ENCODE peak calls at places on chromosomes 11 and 22, in four cellular contexts. T is anterior cingulate cortex, F is T follicular helper cell, E is dermis microvascular lymphatic vessel endothelial cell. L is an unnamed sample.

GRCh38 chr22:41512421-41513194 is 31.7 kb downstream of the POLR3H start:
- DNase-seq in E (no peak), T (no peak), F (no peak), L (no peak)

GRCh38 chr11:62910141-62910882 is 10.9 kb downstream of the CHRM1 start:
- DNase-seq in F (no peak), T (no peak), E (no peak), L (no peak)

GRCh38 chr11:1559103-1559951 is 12.7 kb downstream of the DUSP8 start:
- DNase-seq in E (no peak), T (peak; percentile 70), F (no peak), L (no peak)

GRCh38 chr11:76236092-76237026 is 30.1 kb upstream of the WNT11 start:
- DNase-seq in T (no peak), E (peak; percentile 3), F (no peak), L (peak; percentile 10)

GRCh38 chr11:27640954-27641353 is 59.3 kb downstream of the BDNF start:
- DNase-seq in T (no peak), E (no peak), F (no peak), L (no peak)

GRCh38 chr11:32792948-32793475 is 1.4 kb downstream of the CCDC73 start:
- DNase-seq in F (peak; percentile 43), T (no peak), E (peak; percentile 16), L (no peak)

GRCh38 chr11:88507771-88508557 is 170.4 kb upstream of the CTSC start:
- DNase-seq in T (no peak), F (no peak), E (no peak), L (no peak)

GRCh38 chr11:9001736-9002135 is 2.1 kb downstream of the NRIP3 start:
- DNase-seq in F (no peak), E (no peak), T (no peak), L (peak; percentile 46)

GRCh38 chr11:46504817-46505613 is 88.8 kb downstream of the AMBRA1 start:
- DNase-seq in T (no peak), E (no peak), F (no peak), L (no peak)

GRCh38 chr22:48702573-48703264 is 1125.0 kb downstream of the BRD1 start:
- DNase-seq in T (peak; percentile 33), E (no peak), F (no peak), L (no peak)

GRCh38 chr11:118953265-118953664 is 2.8 kb upstream of the UPK2 start:
- DNase-seq in F (no peak), T (peak; percentile 80), E (no peak), L (no peak)